ENCODE peak calls at places on chromosomes 5 and 9, in four cellular contexts. V is stomach, U is WERI-Rb-1, Y is tibial nerve. S is an unnamed sample.
A peak's percentile ranks its signal among the peaks of the same experiment; 100 is the strongest.

GRCh38 chr5:157076558-157076957 is 17.6 kb upstream of the HAVCR1 start:
- DNase-seq in V (no peak), U (no peak), Y (no peak), S (no peak)

GRCh38 chr9:78685471-78685870 is 388.5 kb downstream of the PSAT1 start:
- DNase-seq in V (no peak), U (no peak), Y (no peak), S (no peak)

GRCh38 chr9:130555968-130556367 is 23.4 kb upstream of the FUBP3 start:
- DNase-seq in V (no peak), U (no peak), Y (no peak), S (no peak)

GRCh38 chr5:159331099-159331973 is 1.0 kb upstream of the IL12B start:
- DNase-seq in V (peak; percentile 68), U (peak; percentile 86), Y (peak; percentile 66), S (no peak)

GRCh38 chr9:94937214-94937903 is 210.9 kb downstream of the AOPEP start:
- DNase-seq in V (no peak), U (no peak), Y (no peak), S (no peak)

GRCh38 chr5:170221319-170221718 is 11.5 kb upstream of the C5orf58 start:
- DNase-seq in V (no peak), U (no peak), Y (no peak), S (no peak)

GRCh38 chr5:123670981-123671557 is 159.1 kb downstream of the CSNK1G3 start:
- DNase-seq in V (peak; percentile 63), U (peak; percentile 55), Y (peak; percentile 77), S (peak; percentile 13)

GRCh38 chr5:116626945-116627679 is 52.5 kb upstream of the SEMA6A start:
- DNase-seq in V (no peak), U (no peak), Y (no peak), S (no peak)

GRCh38 chr9:90326219-90326618 is 316.4 kb downstream of the DIRAS2 start:
- DNase-seq in V (no peak), U (no peak), Y (no peak), S (no peak)

GRCh38 chr9:34898846-34899245 is 59.2 kb upstream of the PHF24 start:
- DNase-seq in V (no peak), U (no peak), Y (no peak), S (peak; percentile 8)

GRCh38 chr9:97419315-97419867 is 7.5 kb downstream of the TDRD7 start:
- DNase-seq in V (no peak), U (no peak), Y (no peak), S (no peak)

GRCh38 chr9:100869321-100869720 is 159.2 kb upstream of the PLPPR1 start:
- DNase-seq in V (no peak), U (no peak), Y (no peak), S (no peak)

GRCh38 chr9:89418112-89418872 is 79.6 kb downstream of the SEMA4D start:
- DNase-seq in V (no peak), U (no peak), Y (no peak), S (no peak)

GRCh38 chr5:17289681-17290619 is 72.5 kb downstream of the BASP1 start:
- DNase-seq in V (no peak), U (no peak), Y (no peak), S (no peak)

GRCh38 chr9:129665008-129665771 is at the start of gene PRRX2:
- DNase-seq in V (no peak), U (no peak), Y (no peak), S (no peak)

GRCh38 chr5:66169534-66169933 is 25.4 kb downstream of the SREK1 start:
- DNase-seq in V (no peak), U (no peak), Y (no peak), S (no peak)

GRCh38 chr9:131738838-131739191 is 1.1 kb downstream of the RAPGEF1 start:
- DNase-seq in V (peak; percentile 52), U (peak; percentile 37), Y (no peak), S (no peak)

GRCh38 chr5:109412981-109413402 is 3.2 kb upstream of the PJA2 start:
- DNase-seq in V (no peak), U (no peak), Y (no peak), S (no peak)

GRCh38 chr9:81112638-81113037 is 576.7 kb downstream of the TLE1 start:
- DNase-seq in V (no peak), U (no peak), Y (no peak), S (no peak)

GRCh38 chr5:141149812-141150211 is at the start of gene PCDHB6:
- DNase-seq in V (no peak), U (no peak), Y (no peak), S (no peak)

GRCh38 chr5:66713998-66714397 is 117.8 kb downstream of the MAST4 start:
- DNase-seq in V (no peak), U (no peak), Y (no peak), S (no peak)

GRCh38 chr9:111427186-111427585 is 57.0 kb downstream of the ECPAS start:
- DNase-seq in V (no peak), U (no peak), Y (no peak), S (no peak)

GRCh38 chr5:107557051-107557658 is 113.6 kb downstream of the EFNA5 start:
- DNase-seq in V (no peak), U (no peak), Y (no peak), S (no peak)

GRCh38 chr5:131212471-131213021 is 41.8 kb downstream of the LYRM7 start:
- DNase-seq in V (no peak), U (no peak), Y (no peak), S (no peak)

GRCh38 chr9:117771162-117771561 is 67.0 kb downstream of the TLR4 start:
- DNase-seq in V (no peak), U (no peak), Y (no peak), S (no peak)

GRCh38 chr9:120014751-120015235 is 565.2 kb downstream of the CDK5RAP2 start:
- DNase-seq in V (no peak), U (no peak), Y (no peak), S (no peak)

GRCh38 chr9:17802249-17802857 is 223.5 kb downstream of the SH3GL2 start:
- DNase-seq in V (no peak), U (no peak), Y (no peak), S (no peak)

GRCh38 chr5:111853748-111854147 is 96.8 kb upstream of the NREP start:
- DNase-seq in V (no peak), U (no peak), Y (no peak), S (no peak)

GRCh38 chr5:91963166-91963565 is 580.0 kb upstream of the ARRDC3 start:
- DNase-seq in V (no peak), U (no peak), Y (no peak), S (no peak)

GRCh38 chr9:111970827-111971226 is 74.2 kb downstream of the UGCG start:
- DNase-seq in V (no peak), U (no peak), Y (no peak), S (no peak)

GRCh38 chr9:125631391-125632085 is 75.5 kb downstream of the MAPKAP1 start:
- DNase-seq in V (no peak), U (peak; percentile 54), Y (no peak), S (no peak)

GRCh38 chr9:89177021-89177400 is 1.6 kb downstream of the SHC3 start:
- DNase-seq in V (no peak), U (no peak), Y (no peak), S (no peak)

GRCh38 chr5:14107536-14107935 is 35.6 kb upstream of the TRIO start:
- DNase-seq in V (no peak), U (no peak), Y (no peak), S (no peak)

GRCh38 chr5:61202213-61202612 is 39.9 kb upstream of the SMIM15 start:
- DNase-seq in V (no peak), U (no peak), Y (no peak), S (no peak)

GRCh38 chr9:79176298-79176697 is 395.5 kb upstream of the TLE4 start:
- DNase-seq in V (no peak), U (no peak), Y (no peak), S (no peak)

GRCh38 chr9:129336601-129337286 is 158.7 kb upstream of the IER5L start:
- DNase-seq in V (peak; percentile 67), U (no peak), Y (no peak), S (no peak)

GRCh38 chr9:72464819-72465218 is 56.6 kb upstream of the TMC1 start:
- DNase-seq in V (no peak), U (peak; percentile 38), Y (no peak), S (no peak)

GRCh38 chr9:69885474-69885929 is 64.9 kb downstream of the CFAP95 start:
- DNase-seq in V (no peak), U (no peak), Y (no peak), S (no peak)

GRCh38 chr5:137757634-137758033 is 3.5 kb upstream of the HNRNPA0 start:
- DNase-seq in V (no peak), U (no peak), Y (no peak), S (no peak)
- H3K27ac ChIP-seq in V (no peak overlapping the region), U (no peak overlapping the region), Y (no peak overlapping the region), S (no peak overlapping the region)

DNA sequence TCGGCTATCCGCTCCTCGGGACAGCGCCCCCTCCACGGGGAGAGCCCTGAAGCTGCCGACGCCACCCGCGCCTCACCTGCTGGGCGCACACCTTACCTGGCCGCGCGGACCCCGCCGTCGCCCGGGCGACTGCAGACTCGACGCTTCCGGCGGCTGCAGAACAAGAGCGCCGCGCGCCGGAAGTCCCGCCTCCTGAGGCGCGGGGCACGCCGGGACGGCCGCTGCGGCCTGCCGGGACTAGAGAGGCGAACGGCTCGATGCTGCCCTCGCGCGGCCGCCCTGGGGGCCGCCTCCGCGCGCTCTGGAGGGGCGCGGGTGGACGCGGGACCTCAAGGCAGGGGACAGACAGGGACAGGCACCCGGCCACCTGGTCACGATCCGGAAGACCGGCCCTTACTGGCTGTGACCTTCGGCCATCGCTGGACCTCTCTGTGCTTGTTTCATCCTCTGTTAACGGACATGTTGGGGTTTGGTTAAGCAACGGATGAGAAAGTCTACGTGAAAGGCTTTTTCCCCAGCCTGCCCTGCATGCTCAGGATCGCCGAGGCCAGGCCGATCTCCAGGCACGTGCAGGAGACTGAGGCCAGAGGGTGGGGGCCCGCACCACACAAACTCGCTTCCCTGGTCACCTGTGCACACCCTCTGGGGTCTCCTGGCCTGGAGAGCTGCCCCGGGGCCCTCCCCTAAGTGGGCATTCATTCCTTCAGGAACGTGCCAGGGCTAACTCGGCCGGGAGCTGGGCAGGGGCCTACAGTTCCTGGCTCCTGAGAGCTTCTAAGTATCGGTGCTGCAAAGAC is at the start of gene SNAPC4:
- DNase-seq in V (peak; percentile 89), U (peak; percentile 86), Y (peak; percentile 66), S (peak; percentile 43)
- H3K27ac ChIP-seq in V (peak within 1 kb of the TSS; percentile 76), U (peak within 1 kb of the TSS; percentile 76), Y (peak within 1 kb of the TSS; percentile 76), S (peak within 1 kb of the TSS; percentile 45)

GRCh38 chr5:150960791-150961396 is 56.1 kb upstream of the ZNF300 start:
- DNase-seq in V (no peak), U (no peak), Y (no peak), S (no peak)
- H3K27ac ChIP-seq in V (no peak overlapping the region), U (no peak overlapping the region), Y (no peak overlapping the region), S (no peak overlapping the region)

DNA sequence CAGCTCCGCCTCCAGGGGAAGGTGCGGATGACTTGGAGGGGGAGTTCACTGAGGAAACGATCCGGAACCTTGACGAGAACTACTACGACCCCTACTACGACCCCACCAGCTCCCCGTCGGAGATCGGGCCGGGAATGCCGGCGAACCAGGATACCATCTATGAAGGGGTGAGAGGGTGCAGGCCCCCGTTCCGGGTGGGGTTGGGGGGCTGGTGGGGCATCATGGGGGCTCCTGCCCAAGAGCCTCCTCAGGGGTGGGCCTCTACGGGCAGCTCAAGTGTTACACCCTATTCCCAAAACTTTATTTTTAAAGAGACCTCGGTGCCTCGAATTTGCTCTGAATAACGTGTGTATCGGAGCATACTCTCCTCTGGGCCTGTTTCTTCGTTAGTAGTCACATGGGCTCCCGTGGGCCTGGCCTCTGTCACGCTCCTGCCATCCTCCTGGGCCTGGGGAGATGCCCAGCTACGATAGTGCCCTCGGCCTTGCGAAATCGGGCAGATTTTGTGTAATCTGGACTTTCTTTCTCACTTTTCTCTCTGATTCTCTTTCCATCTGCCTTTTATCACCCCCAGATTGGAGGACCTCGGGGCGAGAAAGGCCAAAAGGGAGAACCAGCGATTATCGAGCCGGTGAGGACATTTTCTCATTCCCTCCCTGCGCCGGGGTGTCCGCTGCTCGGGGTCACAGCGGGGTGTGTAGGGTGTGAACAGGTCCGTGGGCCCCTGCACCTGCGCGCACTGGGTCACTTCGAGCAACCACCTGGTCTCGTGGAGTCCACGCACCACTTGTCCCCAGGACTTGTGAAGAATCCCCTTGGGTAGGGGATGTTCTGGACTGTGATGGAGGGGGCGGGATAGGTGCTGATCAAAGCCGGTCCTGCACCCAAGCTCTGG is 90.1 kb downstream of the COL5A1 start:
- DNase-seq in V (no peak), U (no peak), Y (no peak), S (no peak)
- H3K27ac ChIP-seq in V (peak overlapping the region; percentile 87), U (no peak overlapping the region), Y (no peak overlapping the region), S (no peak overlapping the region)